ENCODE peak calls at places on chromosomes 11 and 22, in eight cellular contexts. One of them, this sample, is unnamed.

GRCh38 chr11:111077938-111078337 is 167.6 kb upstream of the POU2AF2 start:
- DNase-seq in nephron progenitor cell: no peak
- DNase-seq in HepG2: no peak
- DNase-seq in endothelial cell: no peak
- DNase-seq in brain microvascular endothelial cell: no peak
- DNase-seq in AG10803: no peak
- DNase-seq in progenitor cell of endocrine pancreas: no peak
- DNase-seq in omental fat pad: no peak
- DNase-seq in this sample: no peak

GRCh38 chr11:89052220-89052619 is 13.6 kb downstream of the GRM5 start:
- DNase-seq in HepG2: no peak
- DNase-seq in omental fat pad: no peak
- DNase-seq in brain microvascular endothelial cell: no peak
- DNase-seq in nephron progenitor cell: no peak
- DNase-seq in AG10803: no peak
- DNase-seq in progenitor cell of endocrine pancreas: no peak
- DNase-seq in endothelial cell: no peak
- DNase-seq in this sample: no peak

GRCh38 chr11:121889168-121889567 is 226.8 kb downstream of the BLID start:
- DNase-seq in progenitor cell of endocrine pancreas: no peak
- DNase-seq in AG10803: peak
- DNase-seq in nephron progenitor cell: no peak
- DNase-seq in brain microvascular endothelial cell: no peak
- DNase-seq in endothelial cell: no peak
- DNase-seq in omental fat pad: no peak
- DNase-seq in HepG2: no peak
- DNase-seq in this sample: no peak

GRCh38 chr11:16785520-16786128 is 47.2 kb downstream of the C11orf58 start:
- DNase-seq in endothelial cell: peak
- DNase-seq in HepG2: peak
- DNase-seq in progenitor cell of endocrine pancreas: peak
- DNase-seq in nephron progenitor cell: peak
- DNase-seq in omental fat pad: no peak
- DNase-seq in brain microvascular endothelial cell: peak
- DNase-seq in AG10803: peak
- DNase-seq in this sample: no peak

GRCh38 chr11:18705651-18706281 is 7.2 kb downstream of the TMEM86A start:
- DNase-seq in nephron progenitor cell: no peak
- DNase-seq in endothelial cell: no peak
- DNase-seq in progenitor cell of endocrine pancreas: no peak
- DNase-seq in brain microvascular endothelial cell: no peak
- DNase-seq in AG10803: no peak
- DNase-seq in omental fat pad: no peak
- DNase-seq in HepG2: no peak
- DNase-seq in this sample: no peak

GRCh38 chr22:37501610-37502341 is 15.6 kb upstream of the MFNG start:
- DNase-seq in nephron progenitor cell: no peak
- DNase-seq in progenitor cell of endocrine pancreas: peak
- DNase-seq in HepG2: peak
- DNase-seq in brain microvascular endothelial cell: peak
- DNase-seq in omental fat pad: no peak
- DNase-seq in endothelial cell: no peak
- DNase-seq in AG10803: peak
- DNase-seq in this sample: peak

GRCh38 chr11:99893803-99894202 is 793.3 kb upstream of the ARHGAP42 start:
- DNase-seq in nephron progenitor cell: no peak
- DNase-seq in brain microvascular endothelial cell: no peak
- DNase-seq in endothelial cell: no peak
- DNase-seq in HepG2: no peak
- DNase-seq in AG10803: no peak
- DNase-seq in omental fat pad: no peak
- DNase-seq in progenitor cell of endocrine pancreas: no peak
- DNase-seq in this sample: no peak

GRCh38 chr11:8262552-8263108 is 1.0 kb downstream of the LMO1 start:
- DNase-seq in HepG2: no peak
- DNase-seq in AG10803: peak
- DNase-seq in endothelial cell: peak
- DNase-seq in nephron progenitor cell: peak
- DNase-seq in progenitor cell of endocrine pancreas: peak
- DNase-seq in omental fat pad: no peak
- DNase-seq in brain microvascular endothelial cell: peak
- DNase-seq in this sample: no peak

GRCh38 chr11:59141673-59142460 is 789 bp upstream of the FAM111A start:
- DNase-seq in omental fat pad: no peak
- DNase-seq in brain microvascular endothelial cell: no peak
- DNase-seq in HepG2: no peak
- DNase-seq in nephron progenitor cell: no peak
- DNase-seq in AG10803: peak
- DNase-seq in progenitor cell of endocrine pancreas: no peak
- DNase-seq in endothelial cell: no peak
- DNase-seq in this sample: no peak

GRCh38 chr11:108616549-108616948 is 23.0 kb upstream of the EXPH5 start:
- DNase-seq in brain microvascular endothelial cell: peak
- DNase-seq in endothelial cell: no peak
- DNase-seq in omental fat pad: no peak
- DNase-seq in HepG2: peak
- DNase-seq in AG10803: peak
- DNase-seq in nephron progenitor cell: no peak
- DNase-seq in progenitor cell of endocrine pancreas: no peak
- DNase-seq in this sample: peak

GRCh38 chr22:36184433-36185035 is 17.1 kb downstream of the APOL4 start:
- DNase-seq in HepG2: no peak
- DNase-seq in endothelial cell: no peak
- DNase-seq in AG10803: peak
- DNase-seq in nephron progenitor cell: no peak
- DNase-seq in brain microvascular endothelial cell: no peak
- DNase-seq in progenitor cell of endocrine pancreas: no peak
- DNase-seq in omental fat pad: no peak
- DNase-seq in this sample: peak

GRCh38 chr11:34549271-34549670 is 35.7 kb upstream of the ELF5 start:
- DNase-seq in HepG2: no peak
- DNase-seq in omental fat pad: no peak
- DNase-seq in endothelial cell: no peak
- DNase-seq in brain microvascular endothelial cell: no peak
- DNase-seq in nephron progenitor cell: no peak
- DNase-seq in AG10803: no peak
- DNase-seq in progenitor cell of endocrine pancreas: no peak
- DNase-seq in this sample: no peak

GRCh38 chr22:44842417-44842816 is 90.0 kb downstream of the ARHGAP8 start:
- DNase-seq in HepG2: no peak
- DNase-seq in nephron progenitor cell: no peak
- DNase-seq in AG10803: no peak
- DNase-seq in brain microvascular endothelial cell: no peak
- DNase-seq in omental fat pad: no peak
- DNase-seq in progenitor cell of endocrine pancreas: no peak
- DNase-seq in endothelial cell: no peak
- DNase-seq in this sample: no peak

GRCh38 chr11:13465909-13466371 is 2.9 kb upstream of the BTBD10 start:
- DNase-seq in progenitor cell of endocrine pancreas: no peak
- DNase-seq in brain microvascular endothelial cell: peak
- DNase-seq in omental fat pad: no peak
- DNase-seq in HepG2: peak
- DNase-seq in nephron progenitor cell: no peak
- DNase-seq in AG10803: peak
- DNase-seq in endothelial cell: no peak
- DNase-seq in this sample: no peak

GRCh38 chr22:48576333-48577013 is 1251.2 kb downstream of the BRD1 start:
- DNase-seq in omental fat pad: no peak
- DNase-seq in progenitor cell of endocrine pancreas: peak
- DNase-seq in HepG2: no peak
- DNase-seq in brain microvascular endothelial cell: no peak
- DNase-seq in AG10803: peak
- DNase-seq in endothelial cell: peak
- DNase-seq in nephron progenitor cell: peak
- DNase-seq in this sample: no peak

GRCh38 chr22:44931077-44931540 is 78.7 kb downstream of the PHF21B start:
- DNase-seq in omental fat pad: no peak
- DNase-seq in nephron progenitor cell: peak
- DNase-seq in HepG2: no peak
- DNase-seq in progenitor cell of endocrine pancreas: no peak
- DNase-seq in brain microvascular endothelial cell: no peak
- DNase-seq in endothelial cell: no peak
- DNase-seq in AG10803: peak
- DNase-seq in this sample: no peak

GRCh38 chr22:50530280-50530856 is 556 bp upstream of the TYMP start:
- DNase-seq in HepG2: peak
- DNase-seq in AG10803: peak
- DNase-seq in progenitor cell of endocrine pancreas: no peak
- DNase-seq in nephron progenitor cell: peak
- DNase-seq in omental fat pad: no peak
- DNase-seq in brain microvascular endothelial cell: peak
- DNase-seq in endothelial cell: no peak
- DNase-seq in this sample: peak

GRCh38 chr11:126225266-126225665 is 13.7 kb downstream of the FAM118B start:
- DNase-seq in endothelial cell: no peak
- DNase-seq in brain microvascular endothelial cell: no peak
- DNase-seq in HepG2: no peak
- DNase-seq in AG10803: no peak
- DNase-seq in nephron progenitor cell: no peak
- DNase-seq in progenitor cell of endocrine pancreas: no peak
- DNase-seq in omental fat pad: no peak
- DNase-seq in this sample: no peak

GRCh38 chr11:126231725-126232459 is 20.3 kb downstream of the FAM118B start:
- DNase-seq in AG10803: peak
- DNase-seq in nephron progenitor cell: no peak
- DNase-seq in brain microvascular endothelial cell: no peak
- DNase-seq in endothelial cell: no peak
- DNase-seq in progenitor cell of endocrine pancreas: no peak
- DNase-seq in HepG2: no peak
- DNase-seq in omental fat pad: no peak
- DNase-seq in this sample: no peak

GRCh38 chr11:126229782-126230540 is 18.4 kb downstream of the FAM118B start:
- DNase-seq in HepG2: no peak
- DNase-seq in nephron progenitor cell: no peak
- DNase-seq in omental fat pad: no peak
- DNase-seq in progenitor cell of endocrine pancreas: no peak
- DNase-seq in endothelial cell: no peak
- DNase-seq in brain microvascular endothelial cell: no peak
- DNase-seq in AG10803: peak
- DNase-seq in this sample: no peak

DNA sequence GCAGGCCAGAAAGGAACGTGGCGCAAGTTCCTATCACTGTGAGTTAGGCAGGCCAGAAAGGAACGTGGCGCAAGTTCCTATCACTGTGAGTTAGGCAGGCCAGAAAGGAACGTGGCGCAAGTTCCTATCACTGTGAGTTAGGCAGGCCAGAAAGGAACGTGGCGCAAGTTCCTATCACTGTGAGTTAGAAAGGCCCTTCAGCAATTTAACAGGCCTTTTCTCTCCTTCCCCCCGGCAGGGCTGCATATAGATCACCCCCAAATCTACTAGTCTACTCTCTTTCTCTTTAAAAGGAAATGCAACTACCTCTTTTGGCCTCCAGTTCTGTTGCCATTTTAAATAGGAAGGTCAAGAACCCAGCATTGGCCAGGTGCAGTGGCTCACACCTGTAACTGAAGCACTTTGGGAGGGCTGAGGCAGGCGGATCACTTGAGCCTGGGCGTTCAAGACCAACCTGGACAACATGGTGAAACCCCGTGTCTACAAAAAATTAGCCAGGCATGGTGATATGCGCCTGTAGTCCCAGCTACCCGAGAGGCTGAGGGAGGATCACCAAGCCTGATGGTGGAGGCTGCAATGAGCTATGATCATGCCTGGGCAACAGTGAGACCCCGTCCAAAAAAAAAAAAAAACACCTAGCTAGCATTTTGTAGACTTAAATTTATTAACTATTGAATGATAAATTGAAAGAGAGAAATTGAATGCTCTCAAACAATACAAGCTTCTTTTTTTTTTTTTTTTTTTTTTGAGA is 14.9 kb downstream of the FAM118B start:
- DNase-seq in brain microvascular endothelial cell: no peak
- DNase-seq in progenitor cell of endocrine pancreas: no peak
- DNase-seq in AG10803: no peak
- DNase-seq in HepG2: no peak
- DNase-seq in omental fat pad: no peak
- DNase-seq in nephron progenitor cell: no peak
- DNase-seq in endothelial cell: no peak
- DNase-seq in this sample: no peak
- TF ChIP-seq CTCF in brain microvascular endothelial cell: no peak
- TF ChIP-seq CTCF in progenitor cell of endocrine pancreas: no peak
- TF ChIP-seq CTCF in AG10803: no peak
- TF ChIP-seq CTCF in HepG2: no peak
- TF ChIP-seq CTCF in omental fat pad: no peak
- TF ChIP-seq CTCF in nephron progenitor cell: no peak
- TF ChIP-seq CTCF in endothelial cell: no peak
- TF ChIP-seq CTCF in this sample: no peak

GRCh38 chr11:127789887-127790286 is 789.3 kb upstream of the KIRREL3 start:
- DNase-seq in omental fat pad: no peak
- DNase-seq in HepG2: no peak
- DNase-seq in AG10803: no peak
- DNase-seq in brain microvascular endothelial cell: peak
- DNase-seq in progenitor cell of endocrine pancreas: no peak
- DNase-seq in nephron progenitor cell: peak
- DNase-seq in endothelial cell: peak
- DNase-seq in this sample: no peak
- TF ChIP-seq CTCF in omental fat pad: no peak
- TF ChIP-seq CTCF in HepG2: no peak
- TF ChIP-seq CTCF in AG10803: no peak
- TF ChIP-seq CTCF in brain microvascular endothelial cell: peak
- TF ChIP-seq CTCF in progenitor cell of endocrine pancreas: peak
- TF ChIP-seq CTCF in nephron progenitor cell: peak
- TF ChIP-seq CTCF in endothelial cell: peak
- TF ChIP-seq CTCF in this sample: no peak

DNA sequence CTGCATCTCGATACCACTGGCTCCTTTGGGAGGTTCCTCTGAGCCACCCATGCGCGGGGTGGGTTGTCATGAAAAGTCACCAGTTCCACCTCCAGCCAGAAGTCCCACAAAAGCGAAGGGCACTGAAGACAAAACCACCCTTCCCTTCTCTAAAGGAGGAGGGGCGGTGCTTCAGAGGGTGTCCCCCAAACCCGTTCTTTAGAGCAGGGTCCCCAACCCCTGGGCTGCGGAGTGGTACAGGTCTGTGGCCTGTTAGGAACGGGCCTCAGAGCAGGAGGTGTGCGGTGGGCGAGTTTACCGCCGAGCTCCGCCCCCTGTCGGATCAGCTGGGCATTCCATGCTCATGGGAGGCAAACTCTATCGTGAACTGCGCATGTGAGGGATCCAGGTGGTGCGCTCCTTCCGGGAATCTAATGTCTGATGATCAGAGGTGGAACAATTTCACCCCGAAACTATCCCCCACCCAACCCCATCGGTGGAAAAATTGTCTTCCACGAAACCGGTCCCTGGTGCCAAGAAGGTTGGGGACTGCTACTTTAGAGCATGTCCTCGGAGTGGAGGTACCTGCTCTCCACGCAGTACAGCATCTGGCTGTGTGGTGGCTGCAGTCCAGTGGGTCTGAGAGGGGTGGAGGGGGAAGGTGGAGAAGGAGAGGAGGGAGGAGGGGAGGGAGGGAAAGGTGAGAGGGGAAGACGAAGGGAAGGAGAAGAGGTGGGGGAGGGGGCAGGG is 72.9 kb upstream of the SEPTIN5 start:
- DNase-seq in AG10803: no peak
- DNase-seq in progenitor cell of endocrine pancreas: peak
- DNase-seq in brain microvascular endothelial cell: no peak
- DNase-seq in omental fat pad: no peak
- DNase-seq in nephron progenitor cell: peak
- DNase-seq in HepG2: no peak
- DNase-seq in endothelial cell: peak
- DNase-seq in this sample: no peak
- TF ChIP-seq CTCF in AG10803: peak
- TF ChIP-seq CTCF in progenitor cell of endocrine pancreas: peak
- TF ChIP-seq CTCF in brain microvascular endothelial cell: peak
- TF ChIP-seq CTCF in omental fat pad: no peak
- TF ChIP-seq CTCF in nephron progenitor cell: peak
- TF ChIP-seq CTCF in HepG2: no peak
- TF ChIP-seq CTCF in endothelial cell: peak
- TF ChIP-seq CTCF in this sample: peak

GRCh38 chr11:119694334-119694733 is 34.7 kb downstream of the NECTIN1 start:
- DNase-seq in AG10803: no peak
- DNase-seq in endothelial cell: no peak
- DNase-seq in brain microvascular endothelial cell: no peak
- DNase-seq in omental fat pad: no peak
- DNase-seq in nephron progenitor cell: no peak
- DNase-seq in HepG2: peak
- DNase-seq in progenitor cell of endocrine pancreas: no peak
- DNase-seq in this sample: no peak
- TF ChIP-seq CTCF in AG10803: no peak
- TF ChIP-seq CTCF in endothelial cell: no peak
- TF ChIP-seq CTCF in brain microvascular endothelial cell: no peak
- TF ChIP-seq CTCF in omental fat pad: no peak
- TF ChIP-seq CTCF in nephron progenitor cell: no peak
- TF ChIP-seq CTCF in HepG2: peak
- TF ChIP-seq CTCF in progenitor cell of endocrine pancreas: no peak
- TF ChIP-seq CTCF in this sample: no peak

This sample was measured in AG09309.